ENCODE peak calls at places on chromosomes 13 and 19, in nine cellular contexts. V is CD8-positive, alpha-beta T cell; N is GM23338; W is cardiac fibroblast; R is heart right ventricle; Z is brain microvascular endothelial cell; U is choroid plexus epithelial cell; P is fibroblast of lung; A is HCT116. K is an unnamed sample.

GRCh38 chr19:41501854-41502253 is 58.9 kb downstream of the ERICH4 start:
- DNase-seq in V (no peak), N (no peak), W (no peak), R (no peak), Z (no peak), U (no peak), P (no peak), A (no peak), K (no peak)

GRCh38 chr13:85798999-85799646 is at the start of gene SLITRK6:
- DNase-seq in V (no peak), N (peak; percentile 75), W (peak; percentile 46), R (no peak), Z (peak; percentile 79), U (peak; percentile 85), P (peak; percentile 84), A (peak; percentile 15), K (peak; percentile 62)

GRCh38 chr13:97165527-97166425 is 56.4 kb upstream of the MBNL2 start:
- DNase-seq in V (no peak), N (no peak), W (peak; percentile 3), R (no peak), Z (no peak), U (no peak), P (no peak), A (no peak), K (no peak)

GRCh38 chr13:83153833-83154232 is 728.4 kb downstream of the SLITRK1 start:
- DNase-seq in V (no peak), N (no peak), W (peak; percentile 14), R (no peak), Z (no peak), U (peak; percentile 77), P (no peak), A (no peak), K (no peak)

GRCh38 chr13:25980255-25980654 is 71.6 kb downstream of the SHISA2 start:
- DNase-seq in V (no peak), N (peak; percentile 92), W (peak; percentile 26), R (no peak), Z (peak; percentile 49), U (peak; percentile 58), P (peak; percentile 10), A (peak; percentile 18), K (no peak)

GRCh38 chr19:2912306-2912705 is 11.6 kb downstream of the ZNF57 start:
- DNase-seq in V (no peak), N (no peak), W (no peak), R (no peak), Z (no peak), U (no peak), P (no peak), A (no peak), K (no peak)

GRCh38 chr13:90902255-90902654 is 445.2 kb upstream of the MIR17HG start:
- DNase-seq in V (no peak), N (no peak), W (no peak), R (no peak), Z (no peak), U (no peak), P (no peak), A (no peak), K (no peak)

GRCh38 chr13:110937511-110938303 is 22.8 kb upstream of the ANKRD10 start:
- DNase-seq in V (no peak), N (no peak), W (no peak), R (no peak), Z (no peak), U (no peak), P (no peak), A (no peak), K (no peak)

DNA sequence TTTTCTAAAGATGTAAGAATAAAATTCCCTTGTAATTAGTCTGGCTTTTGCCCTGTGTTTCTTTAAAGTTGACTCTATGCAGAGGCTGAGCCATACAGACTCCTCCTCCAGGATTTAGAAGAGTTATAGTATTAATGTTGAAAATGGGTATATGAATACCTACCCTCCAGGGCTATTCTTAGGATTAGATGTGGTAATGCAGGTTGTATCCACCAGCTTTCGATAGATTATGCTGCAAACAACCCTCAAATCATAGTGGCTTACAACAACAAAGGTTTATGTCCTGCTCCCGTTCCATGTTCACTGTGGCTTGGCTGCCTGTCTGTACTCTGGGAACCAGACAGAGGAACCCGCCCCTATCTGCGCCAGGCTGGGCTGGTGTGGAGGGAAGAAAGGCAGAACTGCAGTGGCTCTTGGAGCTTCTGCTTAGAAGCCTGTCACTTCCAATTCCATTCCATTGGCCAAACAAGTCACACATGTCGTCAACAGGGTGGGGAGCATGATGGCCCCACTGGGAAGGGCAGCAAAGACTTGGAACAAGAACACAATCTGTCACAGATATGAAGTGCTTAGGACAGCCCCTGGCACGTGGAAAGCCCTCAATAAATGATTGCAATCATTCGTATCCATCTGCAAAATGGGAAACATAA is 290.8 kb downstream of the FOXO1 start:
- DNase-seq in V (no peak), N (no peak), W (no peak), R (peak; percentile 39), Z (no peak), U (no peak), P (no peak), A (no peak), K (no peak)
- H3K4me3 ChIP-seq in V (no peak overlapping the region), N (no peak overlapping the region), W (no peak overlapping the region), R (no peak overlapping the region), Z (no peak overlapping the region), U (no peak overlapping the region), P (no peak overlapping the region), A (no peak overlapping the region), K (no peak overlapping the region)

GRCh38 chr13:29104461-29104860 is 284.3 kb downstream of the MTUS2 start:
- DNase-seq in V (no peak), N (no peak), W (no peak), R (no peak), Z (no peak), U (no peak), P (no peak), A (no peak), K (no peak)

GRCh38 chr13:29110003-29110402 is 289.9 kb downstream of the MTUS2 start:
- DNase-seq in V (no peak), N (no peak), W (no peak), R (no peak), Z (no peak), U (no peak), P (no peak), A (no peak), K (no peak)

GRCh38 chr13:29103036-29103800 is 283.1 kb downstream of the MTUS2 start:
- DNase-seq in V (no peak), N (no peak), W (no peak), R (no peak), Z (no peak), U (no peak), P (no peak), A (no peak), K (no peak)

GRCh38 chr13:29106651-29107050 is 286.5 kb downstream of the MTUS2 start:
- DNase-seq in V (no peak), N (no peak), W (no peak), R (no peak), Z (no peak), U (no peak), P (no peak), A (no peak), K (no peak)

GRCh38 chr13:29105779-29106178 is 285.6 kb downstream of the MTUS2 start:
- DNase-seq in V (no peak), N (peak; percentile 64), W (no peak), R (no peak), Z (no peak), U (no peak), P (no peak), A (no peak), K (no peak)
- TF ChIP-seq CTCF in V (no peak), N (peak; percentile 63), W (no peak), R (no peak), Z (no peak), U (no peak), P (no peak), A (no peak), K (no peak)

GRCh38 chr19:4584670-4585460 is 25.4 kb upstream of the SEMA6B start:
- DNase-seq in V (no peak), N (peak; percentile 74), W (no peak), R (no peak), Z (no peak), U (no peak), P (no peak), A (no peak), K (no peak)
- H3K4me3 ChIP-seq in V (peak overlapping the region; percentile 23), N (peak overlapping the region; percentile 87), W (peak overlapping the region; percentile 43), R (peak overlapping the region; percentile 27), Z (peak overlapping the region; percentile 32), U (peak overlapping the region; percentile 53), P (no peak overlapping the region), A (peak overlapping the region; percentile 64), K (peak overlapping the region; percentile 44)

GRCh38 chr19:51761696-51762095 is 716 bp downstream of the FPR2 start:
- DNase-seq in V (no peak), N (no peak), W (no peak), R (no peak), Z (no peak), U (no peak), P (no peak), A (no peak), K (no peak)
- TF ChIP-seq CTCF in V (no peak), N (no peak), W (no peak), R (no peak), Z (no peak), U (no peak), P (no peak), A (no peak), K (no peak)

DNA sequence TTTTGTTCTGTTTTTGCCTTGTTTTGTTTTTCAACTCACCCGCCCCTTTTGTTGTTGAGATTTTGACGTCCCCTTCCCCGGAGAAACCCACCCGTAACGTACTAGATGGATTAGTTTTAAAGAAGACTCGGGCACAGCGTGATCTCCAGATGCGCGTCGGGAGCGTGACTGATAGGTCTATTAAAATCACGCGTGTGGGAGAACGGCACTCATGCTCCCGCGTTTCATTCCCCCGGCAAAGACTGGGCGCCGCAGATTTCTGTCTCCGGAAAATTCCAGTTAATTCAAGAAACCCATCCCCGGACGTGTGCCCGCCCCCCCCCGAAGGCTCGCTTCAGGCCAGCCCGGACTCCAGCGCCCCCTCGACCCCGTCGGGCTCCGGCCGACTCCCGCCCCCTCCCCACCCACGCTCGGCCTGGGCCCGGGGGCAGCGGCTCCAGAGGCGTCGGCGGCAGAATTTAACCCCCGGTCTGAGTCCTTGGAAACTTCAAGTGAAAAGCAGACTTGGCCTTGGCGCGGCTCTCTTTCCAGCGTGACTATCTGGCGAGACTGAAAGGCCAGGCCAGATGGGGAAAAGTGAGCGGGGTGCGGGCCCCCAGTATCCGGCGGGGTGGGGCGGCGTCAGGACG is 5.1 kb downstream of the SOX1 start:
- DNase-seq in V (no peak), N (peak; percentile 72), W (no peak), R (no peak), Z (no peak), U (no peak), P (no peak), A (no peak), K (no peak)
- H3K4me3 ChIP-seq in V (no peak overlapping the region), N (peak overlapping the region; percentile 76), W (no peak overlapping the region), R (no peak overlapping the region), Z (no peak overlapping the region), U (no peak overlapping the region), P (no peak overlapping the region), A (no peak overlapping the region), K (no peak overlapping the region)